ENCODE peak calls at places on chromosomes 5 and 9, in nine cellular contexts. M is NCI-H510A treated with DMSO at 0.1 percent for 48 hours; U is neuronal stem cell; B is stimulated activated CD4-positive, alpha-beta T cell treated with anti-CD3 and anti-CD28 coated beads, Interleukin-4, amount 100 ng/mL, for 1 hour; D is BE2C; R is HCEC 1CT; L is lower leg skin; I is NT2/D1; K is osteocyte. P is an unnamed sample.
A peak's percentile ranks its signal among the peaks of the same experiment; 100 is the strongest.

GRCh38 chr5:122942164-122942914 is 94.2 kb downstream of the PPIC start:
- DNase-seq in L (no peak), M (peak; percentile 29), R (peak; percentile 9), U (no peak), D (no peak), K (no peak), I (no peak), B (no peak), P (no peak)

GRCh38 chr5:23007226-23007625 is 154.1 kb upstream of the CDH12 start:
- DNase-seq in I (no peak), B (no peak), R (no peak), K (no peak), D (no peak), L (no peak), M (no peak), U (no peak), P (no peak)

GRCh38 chr5:115558388-115558956 is 13.9 kb upstream of the FEM1C start:
- DNase-seq in L (no peak), R (peak; percentile 50), D (no peak), U (no peak), B (no peak), M (no peak), I (no peak), K (no peak), P (no peak)

GRCh38 chr9:25261445-25261844 is 416.8 kb downstream of the TUSC1 start:
- DNase-seq in M (no peak), L (no peak), R (no peak), K (no peak), U (no peak), B (no peak), I (no peak), D (no peak), P (no peak)

GRCh38 chr5:2187687-2188086 is 305.0 kb upstream of the IRX4 start:
- DNase-seq in D (no peak), L (peak; percentile 77), M (no peak), I (no peak), K (peak; percentile 70), R (no peak), B (no peak), U (no peak), P (no peak)

GRCh38 chr5:9728261-9728660 is 98.1 kb upstream of the TAS2R1 start:
- DNase-seq in D (no peak), U (no peak), K (no peak), L (no peak), R (no peak), M (no peak), B (no peak), I (no peak), P (no peak)

GRCh38 chr9:133603165-133603927 is 5.8 kb downstream of the FAM163B start:
- DNase-seq in I (no peak), U (no peak), L (no peak), R (no peak), B (no peak), M (peak; percentile 91), D (no peak), K (no peak), P (no peak)

GRCh38 chr5:66306105-66306843 is 162.2 kb downstream of the SREK1 start:
- DNase-seq in K (no peak), B (no peak), L (no peak), I (peak; percentile 43), M (peak; percentile 42), U (peak; percentile 47), D (peak; percentile 63), R (peak; percentile 57), P (no peak)

GRCh38 chr5:67413749-67414148 is 217.2 kb upstream of the CD180 start:
- DNase-seq in I (no peak), K (no peak), L (no peak), R (no peak), B (no peak), D (no peak), U (no peak), M (no peak), P (no peak)

GRCh38 chr5:4804619-4805211 is 335.4 kb upstream of the ADAMTS16 start:
- DNase-seq in R (no peak), L (no peak), U (no peak), D (peak; percentile 16), B (no peak), K (no peak), M (no peak), I (no peak), P (no peak)

GRCh38 chr9:26129216-26129615 is 451.0 kb upstream of the TUSC1 start:
- DNase-seq in K (no peak), L (no peak), U (no peak), R (no peak), I (no peak), M (no peak), B (no peak), D (no peak), P (no peak)

GRCh38 chr9:34185778-34186551 is 7.1 kb downstream of the UBAP1 start:
- DNase-seq in U (no peak), K (no peak), D (no peak), I (no peak), B (no peak), M (peak; percentile 4), R (peak; percentile 94), L (peak; percentile 60), P (no peak)

GRCh38 chr5:133727636-133728035 is 115.3 kb upstream of the FSTL4 start:
- DNase-seq in L (peak; percentile 14), K (peak; percentile 25), I (no peak), B (no peak), U (no peak), D (no peak), R (no peak), M (no peak), P (no peak)

GRCh38 chr9:86767373-86767772 is 179.9 kb downstream of the GAS1 start:
- DNase-seq in I (no peak), U (no peak), M (no peak), D (no peak), R (no peak), B (no peak), K (no peak), L (no peak), P (no peak)

P was measured in activated effector memory CD4-positive, alpha-beta T cell treated with anti-CD3 and anti-CD28 coated beads, Interleukin-2, amount 50 U/mL, for 16 hours.